ENCODE peak calls at places on chromosome 7, in six cellular contexts. B is NAMALWA; W is NB4; F is stimulated activated CD8-positive, alpha-beta memory T cell treated with anti-CD3 and anti-CD28 coated beads, Interleukin-7, amount 100 ng/mL, for 24 hours; D is NCI-H1092 treated with DMSO at 0.1 percent for 48 hours; G is stimulated activated CD4-positive, alpha-beta T cell treated with anti-CD3 and anti-CD28 coated beads, Interleukin-1b, Interleukin-23, amount 100 ng/mL, for 4 hours. K is an unnamed sample.

GRCh38 chr7:119703895-119704294 is 569.1 kb upstream of the KCND2 start:
- DNase-seq in B (no peak), W (no peak), F (no peak), D (no peak), G (no peak), K (no peak)

GRCh38 chr7:19128856-19129255 is 11.4 kb upstream of the TWIST1 start:
- DNase-seq in B (no peak), W (no peak), F (no peak), D (no peak), G (no peak), K (no peak)

GRCh38 chr7:139687980-139688632 is 89.7 kb downstream of the HIPK2 start:
- DNase-seq in B (no peak), W (peak; percentile 48), F (no peak), D (no peak), G (no peak), K (no peak)

GRCh38 chr7:41785265-41785664 is 82.4 kb upstream of the INHBA start:
- DNase-seq in B (no peak), W (no peak), F (no peak), D (no peak), G (no peak), K (no peak)

GRCh38 chr7:50331564-50332208 is 27.2 kb downstream of the IKZF1 start:
- DNase-seq in B (peak; percentile 80), W (no peak), F (no peak), D (no peak), G (no peak), K (no peak)

GRCh38 chr7:51209426-51209825 is 107.2 kb downstream of the COBL start:
- DNase-seq in B (no peak), W (no peak), F (no peak), D (no peak), G (no peak), K (no peak)

GRCh38 chr7:18151419-18151818 is 123.8 kb upstream of the PRPS1L1 start:
- DNase-seq in B (peak; percentile 49), W (peak; percentile 9), F (no peak), D (no peak), G (no peak), K (no peak)

GRCh38 chr7:115024276-115024675 is 102.4 kb downstream of the MDFIC start:
- DNase-seq in B (no peak), W (no peak), F (no peak), D (no peak), G (no peak), K (no peak)

GRCh38 chr7:16982640-16983103 is 100.9 kb upstream of the AGR3 start:
- DNase-seq in B (peak; percentile 57), W (peak; percentile 71), F (no peak), D (peak; percentile 72), G (no peak), K (no peak)

GRCh38 chr7:22372863-22373262 is 15.9 kb upstream of the RAPGEF5 start:
- DNase-seq in B (no peak), W (no peak), F (no peak), D (no peak), G (no peak), K (no peak)

GRCh38 chr7:109545686-109546085 is 976.0 kb downstream of the DNAJB9 start:
- DNase-seq in B (no peak), W (no peak), F (no peak), D (no peak), G (no peak), K (no peak)

GRCh38 chr7:31133497-31133896 is 81.4 kb downstream of the ADCYAP1R1 start:
- DNase-seq in B (no peak), W (no peak), F (no peak), D (no peak), G (no peak), K (no peak)

GRCh38 chr7:123581162-123581459 is 20.5 kb upstream of the ASB15 start:
- DNase-seq in B (no peak), W (no peak), F (no peak), D (no peak), G (no peak), K (no peak)

GRCh38 chr7:124992881-124993562 is 63.4 kb upstream of the POT1 start:
- DNase-seq in B (no peak), W (no peak), F (no peak), D (no peak), G (no peak), K (no peak)

GRCh38 chr7:106570948-106571418 is 90.0 kb downstream of the CCDC71L start:
- DNase-seq in B (no peak), W (peak; percentile 13), F (no peak), D (no peak), G (no peak), K (no peak)

GRCh38 chr7:157459966-157460365 is 123.2 kb downstream of the DNAJB6 start:
- DNase-seq in B (no peak), W (no peak), F (no peak), D (no peak), G (no peak), K (no peak)

GRCh38 chr7:121159553-121159952 is 169.2 kb upstream of the WNT16 start:
- DNase-seq in B (no peak), W (no peak), F (no peak), D (no peak), G (no peak), K (no peak)

GRCh38 chr7:15305002-15305600 is 256.7 kb downstream of the AGMO start:
- DNase-seq in B (peak; percentile 75), W (peak; percentile 50), F (no peak), D (peak; percentile 80), G (no peak), K (no peak)

GRCh38 chr7:264541-265191 is 25.3 kb upstream of the FOXL3 start:
- DNase-seq in B (no peak), W (no peak), F (no peak), D (peak; percentile 20), G (no peak), K (no peak)

GRCh38 chr7:157043745-157044144 is 33.3 kb upstream of the MNX1 start:
- DNase-seq in B (no peak), W (peak; percentile 59), F (no peak), D (no peak), G (no peak), K (no peak)

GRCh38 chr7:70710011-70710480 is 421.9 kb upstream of the GALNT17 start:
- DNase-seq in B (no peak), W (peak; percentile 61), F (no peak), D (no peak), G (no peak), K (no peak)

GRCh38 chr7:106284516-106285050 is at the start of gene NAMPT:
- DNase-seq in B (no peak), W (peak; percentile 63), F (peak; percentile 93), D (peak; percentile 73), G (no peak), K (peak; percentile 67)

GRCh38 chr7:101379302-101379701 is 16.6 kb downstream of the COL26A1 start:
- DNase-seq in B (no peak), W (no peak), F (no peak), D (no peak), G (no peak), K (no peak)

GRCh38 chr7:445563-446288 is 73.9 kb downstream of the PDGFA start:
- DNase-seq in B (no peak), W (no peak), F (no peak), D (no peak), G (no peak), K (no peak)

GRCh38 chr7:114086491-114086905 is 167.7 kb upstream of the PPP1R3A start:
- DNase-seq in B (no peak), W (no peak), F (no peak), D (no peak), G (no peak), K (no peak)

GRCh38 chr7:96017877-96018276 is 245.5 kb downstream of the DYNC1I1 start:
- DNase-seq in B (no peak), W (no peak), F (no peak), D (no peak), G (no peak), K (no peak)

GRCh38 chr7:100584677-100585510 is 1.0 kb downstream of the LRCH4 start:
- DNase-seq in B (peak; percentile 45), W (peak; percentile 53), F (no peak), D (no peak), G (no peak), K (no peak)

GRCh38 chr7:130921391-130922180 is 187.6 kb upstream of the KLF14 start:
- DNase-seq in B (no peak), W (no peak), F (no peak), D (peak; percentile 83), G (no peak), K (no peak)

GRCh38 chr7:100681491-100682227 is 8.1 kb downstream of the GNB2 start:
- DNase-seq in B (no peak), W (no peak), F (no peak), D (no peak), G (no peak), K (no peak)

GRCh38 chr7:75534727-75535307 is 42.7 kb downstream of the SPDYE5 start:
- DNase-seq in B (peak; percentile 47), W (peak; percentile 85), F (no peak), D (no peak), G (no peak), K (no peak)

GRCh38 chr7:16171928-16172327 is 249.4 kb downstream of the CRPPA start:
- DNase-seq in B (no peak), W (peak; percentile 36), F (no peak), D (no peak), G (no peak), K (no peak)

GRCh38 chr7:22452142-22452763 is 47.7 kb downstream of the STEAP1B start:
- DNase-seq in B (peak; percentile 92), W (peak; percentile 66), F (peak; percentile 11), D (no peak), G (peak; percentile 14), K (peak; percentile 42)

GRCh38 chr7:100826546-100827329 is 585 bp downstream of the EPHB4 start:
- DNase-seq in B (no peak), W (no peak), F (no peak), D (no peak), G (no peak), K (no peak)

GRCh38 chr7:137820677-137821420 is 25.9 kb downstream of the DGKI start:
- DNase-seq in B (no peak), W (no peak), F (no peak), D (peak; percentile 89), G (no peak), K (no peak)

GRCh38 chr7:156602283-156602682 is 38.3 kb upstream of the RNF32 start:
- DNase-seq in B (no peak), W (no peak), F (no peak), D (no peak), G (no peak), K (no peak)

GRCh38 chr7:48154792-48155413 is 16.4 kb upstream of the ABCA13 start:
- DNase-seq in B (peak; percentile 68), W (peak; percentile 63), F (no peak), D (no peak), G (peak; percentile 3), K (no peak)

GRCh38 chr7:121071132-121071531 is 82.6 kb downstream of the CPED1 start:
- DNase-seq in B (no peak), W (no peak), F (no peak), D (no peak), G (no peak), K (no peak)

GRCh38 chr7:156400046-156400445 is 240.5 kb upstream of the RNF32 start:
- DNase-seq in B (no peak), W (no peak), F (no peak), D (no peak), G (no peak), K (no peak)